ENCODE peak calls at places on chromosome 7, in four cellular contexts. L is WTC11, I is H1, R is K562. K is an unnamed sample.

GRCh38 chr7:73517241-73517995 is 4.7 kb downstream of the BAZ1B start:
- DNase-seq in L (no peak), I (no peak), R (no peak), K (no peak)

GRCh38 chr7:135194494-135195095 is 16.7 kb downstream of the WDR91 start:
- DNase-seq in L (no peak), I (no peak), R (no peak), K (no peak)

GRCh38 chr7:110839866-110840265 is 251.1 kb upstream of the LRRN3 start:
- DNase-seq in L (no peak), I (no peak), R (no peak), K (no peak)

GRCh38 chr7:1639578-1640175 is 30.4 kb upstream of the ELFN1 start:
- DNase-seq in L (no peak), I (no peak), R (no peak), K (peak; percentile 94)

GRCh38 chr7:128836729-128837348 is 6.6 kb downstream of the FLNC start:
- DNase-seq in L (no peak), I (no peak), R (no peak), K (no peak)

GRCh38 chr7:26944486-26944885 is 80.1 kb upstream of the SKAP2 start:
- DNase-seq in L (no peak), I (no peak), R (no peak), K (no peak)

GRCh38 chr7:28269700-28270361 is 89.2 kb upstream of the JAZF1 start:
- DNase-seq in L (no peak), I (no peak), R (no peak), K (no peak)

GRCh38 chr7:142776206-142776844 is 5.6 kb downstream of the PRSS2 start:
- DNase-seq in L (no peak), I (no peak), R (no peak), K (no peak)

GRCh38 chr7:9391221-9391620 is 957.8 kb downstream of the NXPH1 start:
- DNase-seq in L (no peak), I (no peak), R (no peak), K (no peak)

GRCh38 chr7:2708547-2709310 is 20.7 kb downstream of the AMZ1 start:
- DNase-seq in L (no peak), I (no peak), R (no peak), K (no peak)

GRCh38 chr7:2710901-2711551 is 23.0 kb downstream of the AMZ1 start:
- DNase-seq in L (no peak), I (no peak), R (no peak), K (no peak)

GRCh38 chr7:2710256-2710655 is 22.3 kb downstream of the AMZ1 start:
- DNase-seq in L (no peak), I (no peak), R (no peak), K (no peak)

GRCh38 chr7:2708041-2708440 is 20.0 kb downstream of the AMZ1 start:
- DNase-seq in L (no peak), I (no peak), R (no peak), K (no peak)

DNA sequence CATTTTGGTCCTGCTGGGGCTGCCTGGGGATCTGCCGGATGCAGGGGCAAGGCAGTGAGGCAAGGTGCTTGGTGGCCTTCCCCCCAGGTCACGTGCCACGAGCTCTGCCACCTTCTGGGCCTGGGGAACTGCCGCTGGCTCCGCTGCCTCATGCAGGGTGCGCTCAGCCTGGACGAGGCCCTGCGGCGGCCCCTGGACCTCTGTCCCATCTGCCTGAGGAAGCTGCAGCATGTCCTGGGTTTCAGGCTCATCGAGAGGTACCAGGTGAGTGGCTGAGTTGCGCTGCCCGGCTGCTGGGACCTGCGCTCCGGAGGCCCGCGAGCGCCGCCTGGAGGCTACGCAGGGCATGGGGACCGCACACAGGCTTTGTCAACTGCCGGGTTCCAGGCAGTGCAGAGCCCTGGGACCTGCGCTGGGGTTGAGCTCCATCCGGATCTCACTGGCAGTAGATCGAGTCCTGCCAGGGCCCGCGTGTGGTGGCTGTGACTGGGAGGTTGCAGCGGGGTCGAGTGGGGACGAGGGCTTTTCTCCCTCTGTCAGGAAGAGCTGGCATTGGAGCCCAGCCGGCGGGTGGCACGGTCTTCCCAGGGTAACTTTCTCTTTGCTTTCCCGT is 21.7 kb downstream of the AMZ1 start:
- DNase-seq in L (peak; percentile 91), I (peak; percentile 90), R (peak; percentile 84), K (peak; percentile 62)
- TF ChIP-seq TEAD4 in L (no peak), I (no peak), R (no peak), K (no peak)

GRCh38 chr7:23615331-23615730 is 18.1 kb downstream of the CCDC126 start:
- DNase-seq in L (no peak), I (no peak), R (no peak), K (no peak)

GRCh38 chr7:23616593-23616992 is 19.4 kb downstream of the CCDC126 start:
- DNase-seq in L (no peak), I (no peak), R (no peak), K (no peak)

GRCh38 chr7:23619141-23619540 is 22.0 kb downstream of the CCDC126 start:
- DNase-seq in L (no peak), I (no peak), R (no peak), K (no peak)

GRCh38 chr7:23617482-23617881 is 20.3 kb downstream of the CCDC126 start:
- DNase-seq in L (no peak), I (no peak), R (no peak), K (no peak)

DNA sequence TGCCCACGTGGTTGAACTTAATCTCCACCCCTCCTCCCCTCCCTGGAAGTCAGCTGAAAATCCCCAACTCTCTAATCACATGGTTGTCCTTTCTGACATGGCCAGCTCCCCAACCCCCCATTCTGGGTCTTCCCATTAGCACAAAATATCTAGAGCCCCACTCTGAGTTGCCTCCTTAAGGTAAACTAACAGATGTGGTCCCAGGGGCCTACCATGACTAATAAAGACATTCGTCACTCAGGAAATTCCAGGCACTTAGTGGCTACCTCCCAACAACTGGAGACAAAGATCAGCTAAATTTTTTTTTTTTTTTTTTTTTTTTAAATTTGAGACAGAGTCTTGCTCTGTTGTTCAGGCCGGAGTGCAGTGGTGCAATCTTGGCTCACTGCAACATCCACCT is 21.1 kb downstream of the CCDC126 start:
- DNase-seq in L (no peak), I (no peak), R (no peak), K (no peak)
- TF ChIP-seq TEAD4 in L (no peak), I (no peak), R (no peak), K (no peak)

DNA sequence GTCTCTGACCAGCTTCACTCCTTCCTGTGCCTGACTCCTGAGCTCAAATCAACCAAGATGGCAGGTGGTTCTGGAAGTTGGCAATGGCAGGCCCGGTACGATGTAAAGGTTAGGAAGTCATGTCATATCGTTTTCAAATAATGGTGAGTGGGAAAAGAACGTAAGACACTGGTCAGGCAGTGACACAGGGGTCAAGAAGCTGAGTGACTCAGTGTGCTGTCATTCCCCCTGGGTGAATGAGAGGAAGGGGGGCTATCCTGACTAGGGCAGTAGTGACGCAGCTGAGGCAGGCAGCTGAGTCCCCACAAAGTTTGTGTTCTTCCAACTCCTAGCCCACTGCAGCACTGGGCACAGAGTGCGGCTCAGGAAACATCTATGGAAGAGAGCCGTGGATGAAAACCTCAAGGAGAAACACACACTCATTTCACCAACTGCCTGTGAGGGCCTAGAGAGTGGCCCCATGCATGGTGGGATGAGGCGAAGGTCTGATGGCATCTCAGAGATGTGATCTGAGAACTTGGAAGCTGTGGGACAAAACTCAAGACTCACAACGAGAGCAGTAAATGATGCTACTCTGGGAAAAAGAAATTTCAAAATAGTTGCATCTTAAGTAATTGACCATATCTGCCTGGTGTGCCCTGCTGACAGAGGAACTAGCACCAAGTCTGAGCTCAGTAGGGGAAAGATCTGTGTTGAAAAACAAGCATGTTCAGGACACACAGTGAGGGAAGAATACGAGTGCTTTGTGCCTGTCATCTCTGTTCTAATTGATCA is 23.2 kb downstream of the CREB3L2 start:
- DNase-seq in L (no peak), I (no peak), R (peak; percentile 85), K (no peak)
- TF ChIP-seq TEAD4 in L (no peak), I (no peak), R (no peak), K (peak; percentile 93)

DNA sequence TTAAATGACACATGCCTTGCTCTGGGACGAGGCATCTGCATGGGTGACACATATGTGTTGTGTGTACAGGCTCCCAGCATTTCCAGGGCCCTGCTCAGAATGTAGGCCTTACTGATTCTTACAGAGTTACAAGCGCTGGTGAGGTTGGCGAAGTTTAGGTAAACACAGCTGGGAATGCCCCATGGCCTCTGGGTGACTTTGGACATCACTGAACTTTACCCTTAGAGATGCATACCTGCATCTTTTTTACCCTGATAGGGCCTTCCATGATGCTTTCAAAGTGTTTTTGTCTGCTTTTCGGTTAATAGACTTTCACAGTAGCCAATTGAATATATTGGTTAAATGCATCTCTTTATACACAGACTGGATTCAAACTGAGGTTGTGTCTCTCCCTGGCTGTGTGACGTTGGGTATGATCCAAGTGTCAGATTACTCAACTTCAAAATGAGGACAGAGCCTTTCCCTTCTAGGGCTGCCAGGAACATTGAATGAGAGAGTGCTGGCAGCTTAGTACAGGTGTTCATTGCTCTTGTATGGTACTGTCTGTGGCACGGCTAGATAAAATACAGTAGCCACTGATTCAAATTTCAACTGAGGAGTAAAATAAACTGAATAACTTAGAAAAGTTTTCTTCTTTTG is 29.5 kb downstream of the EGFR start:
- DNase-seq in L (no peak), I (no peak), R (no peak), K (no peak)
- TF ChIP-seq TEAD4 in L (no peak), I (no peak), R (no peak), K (no peak)

K was measured in SK-N-SH.